ENCODE peak calls at places on chromosomes 16 and 17, in six cellular contexts. One of them, this sample, is unnamed. For H3K4me1 and H3K36me3, the result is how much of the 10 kb centered on the place peaks cover.

GRCh38 chr16:65681406-65681805 is 559.5 kb upstream of the CDH11 start:
- DNase-seq in effector memory CD4-positive, alpha-beta T cell: no peak
- DNase-seq in uterus: no peak
- DNase-seq in left lung: no peak
- DNase-seq in left ventricle myocardium inferior: no peak
- DNase-seq in tibial nerve: no peak
- DNase-seq in this sample: no peak

GRCh38 chr17:56886288-56886721 is 27.5 kb downstream of the TRIM25 start:
- DNase-seq in left lung: no peak
- DNase-seq in uterus: no peak
- DNase-seq in effector memory CD4-positive, alpha-beta T cell: no peak
- DNase-seq in tibial nerve: no peak
- DNase-seq in left ventricle myocardium inferior: no peak
- DNase-seq in this sample: no peak

GRCh38 chr17:18964018-18964351 is 12.0 kb downstream of the SLC5A10 start:
- DNase-seq in left ventricle myocardium inferior: no peak
- DNase-seq in effector memory CD4-positive, alpha-beta T cell: no peak
- DNase-seq in tibial nerve: no peak
- DNase-seq in uterus: no peak
- DNase-seq in left lung: no peak
- DNase-seq in this sample: no peak

GRCh38 chr17:82245144-82246039 is 16.6 kb downstream of the SLC16A3 start:
- DNase-seq in uterus: no peak
- DNase-seq in effector memory CD4-positive, alpha-beta T cell: no peak
- DNase-seq in left lung: no peak
- DNase-seq in left ventricle myocardium inferior: no peak
- DNase-seq in tibial nerve: no peak
- DNase-seq in this sample: no peak

GRCh38 chr16:2912330-2913199 is 834 bp downstream of the FLYWCH1 start:
- DNase-seq in effector memory CD4-positive, alpha-beta T cell: peak
- DNase-seq in left lung: no peak
- DNase-seq in tibial nerve: peak
- DNase-seq in uterus: no peak
- DNase-seq in left ventricle myocardium inferior: no peak
- DNase-seq in this sample: no peak

GRCh38 chr16:20743591-20743990 is 2.0 kb upstream of the THUMPD1 start:
- DNase-seq in left ventricle myocardium inferior: no peak
- DNase-seq in tibial nerve: no peak
- DNase-seq in left lung: no peak
- DNase-seq in uterus: no peak
- DNase-seq in effector memory CD4-positive, alpha-beta T cell: no peak
- DNase-seq in this sample: no peak

GRCh38 chr16:88508376-88508867 is 55.3 kb downstream of the ZFPM1 start:
- DNase-seq in left ventricle myocardium inferior: no peak
- DNase-seq in uterus: no peak
- DNase-seq in tibial nerve: no peak
- DNase-seq in effector memory CD4-positive, alpha-beta T cell: no peak
- DNase-seq in left lung: no peak
- DNase-seq in this sample: no peak

GRCh38 chr17:79897243-79898063 is 58.2 kb upstream of the CBX4 start:
- DNase-seq in tibial nerve: no peak
- DNase-seq in left lung: no peak
- DNase-seq in effector memory CD4-positive, alpha-beta T cell: no peak
- DNase-seq in left ventricle myocardium inferior: no peak
- DNase-seq in uterus: no peak
- DNase-seq in this sample: peak

GRCh38 chr16:85514601-85515318 is 98.4 kb upstream of the GSE1 start:
- DNase-seq in effector memory CD4-positive, alpha-beta T cell: no peak
- DNase-seq in left lung: peak
- DNase-seq in tibial nerve: peak
- DNase-seq in left ventricle myocardium inferior: peak
- DNase-seq in uterus: peak
- DNase-seq in this sample: peak

GRCh38 chr17:1764274-1764673 is 2.4 kb downstream of the SERPINF1 start:
- DNase-seq in left ventricle myocardium inferior: peak
- DNase-seq in left lung: peak
- DNase-seq in uterus: peak
- DNase-seq in tibial nerve: peak
- DNase-seq in effector memory CD4-positive, alpha-beta T cell: peak
- DNase-seq in this sample: peak

GRCh38 chr17:72613411-72614292 is 478.8 kb downstream of the SLC39A11 start:
- DNase-seq in effector memory CD4-positive, alpha-beta T cell: no peak
- DNase-seq in uterus: no peak
- DNase-seq in left lung: no peak
- DNase-seq in tibial nerve: no peak
- DNase-seq in left ventricle myocardium inferior: no peak
- DNase-seq in this sample: no peak

GRCh38 chr16:47037746-47038458 is 64.4 kb upstream of the DNAJA2 start:
- DNase-seq in uterus: peak
- DNase-seq in effector memory CD4-positive, alpha-beta T cell: peak
- DNase-seq in left lung: peak
- DNase-seq in tibial nerve: peak
- DNase-seq in left ventricle myocardium inferior: peak
- DNase-seq in this sample: peak

GRCh38 chr17:10118788-10119130 is 79.6 kb downstream of the GAS7 start:
- DNase-seq in left ventricle myocardium inferior: no peak
- DNase-seq in tibial nerve: no peak
- DNase-seq in left lung: no peak
- DNase-seq in effector memory CD4-positive, alpha-beta T cell: no peak
- DNase-seq in uterus: no peak
- DNase-seq in this sample: no peak

GRCh38 chr17:70238228-70238627 is 68.9 kb downstream of the KCNJ2 start:
- DNase-seq in left ventricle myocardium inferior: no peak
- DNase-seq in uterus: no peak
- DNase-seq in tibial nerve: no peak
- DNase-seq in effector memory CD4-positive, alpha-beta T cell: no peak
- DNase-seq in left lung: no peak
- DNase-seq in this sample: no peak

GRCh38 chr16:22313141-22313781 is 16.1 kb downstream of the POLR3E start:
- DNase-seq in uterus: no peak
- DNase-seq in tibial nerve: no peak
- DNase-seq in left lung: no peak
- DNase-seq in left ventricle myocardium inferior: no peak
- DNase-seq in effector memory CD4-positive, alpha-beta T cell: no peak
- DNase-seq in this sample: no peak
- H3K4me1 ChIP-seq in uterus: under half
- H3K4me1 ChIP-seq in tibial nerve: under half
- H3K4me1 ChIP-seq in left lung: under half
- H3K4me1 ChIP-seq in left ventricle myocardium inferior: under half
- H3K4me1 ChIP-seq in effector memory CD4-positive, alpha-beta T cell: under half
- H3K4me1 ChIP-seq in this sample: under half

DNA sequence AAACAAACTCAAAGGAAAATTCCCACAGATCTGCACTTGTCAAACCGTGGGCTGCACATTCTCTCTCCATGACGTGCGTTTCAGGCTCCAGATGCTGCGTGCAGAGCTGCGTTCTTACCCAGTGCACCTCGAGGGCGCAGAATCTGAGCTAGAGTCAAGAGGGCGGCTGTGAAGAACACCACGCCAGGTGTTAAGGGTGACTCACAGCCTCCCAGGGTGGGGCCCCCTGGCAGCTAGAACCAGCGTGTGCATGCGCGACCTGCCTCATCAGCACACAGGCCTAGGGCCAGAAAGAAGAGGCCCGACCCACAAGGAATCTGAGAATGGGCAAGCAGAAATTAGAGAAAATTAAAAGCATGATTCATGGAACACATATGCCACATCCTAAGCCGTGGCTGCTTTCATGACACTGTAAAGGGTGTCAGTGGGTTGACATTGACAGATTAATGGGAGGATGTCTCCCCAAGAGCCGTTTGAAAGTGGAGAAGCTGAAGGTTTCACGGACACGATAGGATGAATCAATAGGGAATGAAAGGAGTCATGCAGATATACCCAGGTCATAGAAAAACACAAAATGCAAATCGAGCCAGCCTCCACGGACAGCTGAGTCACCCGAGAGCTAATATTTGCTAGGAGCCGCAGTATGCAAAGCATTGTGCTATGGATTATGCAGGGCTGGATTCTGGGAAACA is 29.0 kb downstream of the MARCHF10 start:
- DNase-seq in effector memory CD4-positive, alpha-beta T cell: peak
- DNase-seq in uterus: peak
- DNase-seq in left lung: peak
- DNase-seq in tibial nerve: no peak
- DNase-seq in left ventricle myocardium inferior: no peak
- DNase-seq in this sample: peak
- H3K27ac ChIP-seq in effector memory CD4-positive, alpha-beta T cell: no peak
- H3K27ac ChIP-seq in uterus: peak
- H3K27ac ChIP-seq in left lung: no peak
- H3K27ac ChIP-seq in tibial nerve: no peak
- H3K27ac ChIP-seq in left ventricle myocardium inferior: no peak
- H3K27ac ChIP-seq in this sample: no peak

DNA sequence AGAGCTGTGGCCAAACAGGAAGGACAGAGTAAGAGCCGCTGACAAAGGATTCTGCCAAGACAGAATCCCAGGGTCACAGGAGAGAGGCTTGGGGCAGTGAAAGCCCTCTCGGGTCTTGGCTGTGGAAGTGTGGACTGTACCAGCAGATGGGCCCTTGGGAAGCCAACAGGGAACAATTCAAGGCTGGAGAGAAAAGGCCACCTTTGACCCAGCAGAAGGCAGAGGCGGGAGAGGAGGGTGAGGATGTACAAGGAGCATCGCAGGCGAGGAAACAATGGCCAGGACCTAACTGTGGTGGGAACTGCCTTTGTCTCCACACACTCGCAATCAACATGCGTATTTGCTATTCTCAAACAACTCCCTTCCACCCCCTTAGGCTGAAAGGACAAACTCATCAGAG is 15.7 kb downstream of the CARHSP1 start:
- DNase-seq in left lung: peak
- DNase-seq in tibial nerve: no peak
- DNase-seq in effector memory CD4-positive, alpha-beta T cell: no peak
- DNase-seq in uterus: no peak
- DNase-seq in left ventricle myocardium inferior: no peak
- DNase-seq in this sample: no peak
- H3K36me3 ChIP-seq in left lung: half or more
- H3K36me3 ChIP-seq in tibial nerve: under half
- H3K36me3 ChIP-seq in effector memory CD4-positive, alpha-beta T cell: under half
- H3K36me3 ChIP-seq in uterus: under half
- H3K36me3 ChIP-seq in left ventricle myocardium inferior: half or more
- H3K36me3 ChIP-seq in this sample: under half

DNA sequence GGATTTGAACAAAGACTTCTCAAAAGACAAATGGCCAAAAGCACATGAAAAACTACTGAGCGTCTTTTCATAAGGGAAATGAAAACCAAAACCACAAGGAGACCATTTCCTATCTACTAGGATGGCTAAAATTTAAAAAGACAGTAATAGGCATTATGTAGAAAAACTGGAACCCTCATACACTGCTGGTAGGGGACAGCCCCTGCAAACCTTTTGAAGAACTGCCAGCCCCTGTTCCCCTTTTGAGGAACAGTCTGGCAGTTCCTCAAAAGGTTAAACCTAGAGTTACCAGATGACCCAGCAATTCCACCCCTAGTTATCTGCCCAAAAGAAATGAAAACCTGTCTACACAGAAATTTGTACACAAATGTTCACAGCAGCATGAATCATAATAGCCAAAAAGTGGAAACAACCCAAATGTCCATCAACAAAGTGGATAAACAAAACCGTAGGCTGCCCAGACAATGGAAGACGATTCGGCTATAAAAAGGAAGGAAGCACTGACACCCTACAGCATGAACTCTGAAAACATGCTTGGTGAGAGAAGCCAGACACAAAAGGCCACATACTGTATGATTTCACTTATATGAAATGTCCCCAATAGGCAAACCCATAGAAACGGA is 22.9 kb downstream of the CDIP1 start:
- DNase-seq in tibial nerve: no peak
- DNase-seq in left ventricle myocardium inferior: no peak
- DNase-seq in effector memory CD4-positive, alpha-beta T cell: no peak
- DNase-seq in uterus: no peak
- DNase-seq in left lung: no peak
- DNase-seq in this sample: no peak
- H3K4me1 ChIP-seq in tibial nerve: under half
- H3K4me1 ChIP-seq in left ventricle myocardium inferior: half or more
- H3K4me1 ChIP-seq in effector memory CD4-positive, alpha-beta T cell: under half
- H3K4me1 ChIP-seq in uterus: under half
- H3K4me1 ChIP-seq in left lung: half or more
- H3K4me1 ChIP-seq in this sample: under half

GRCh38 chr17:59357929-59358328 is 26.5 kb downstream of the YPEL2 start:
- DNase-seq in tibial nerve: no peak
- DNase-seq in left lung: no peak
- DNase-seq in left ventricle myocardium inferior: no peak
- DNase-seq in uterus: no peak
- DNase-seq in effector memory CD4-positive, alpha-beta T cell: no peak
- DNase-seq in this sample: no peak
- H3K27ac ChIP-seq in tibial nerve: peak
- H3K27ac ChIP-seq in left lung: no peak
- H3K27ac ChIP-seq in left ventricle myocardium inferior: peak
- H3K27ac ChIP-seq in uterus: no peak
- H3K27ac ChIP-seq in effector memory CD4-positive, alpha-beta T cell: no peak
- H3K27ac ChIP-seq in this sample: no peak

DNA sequence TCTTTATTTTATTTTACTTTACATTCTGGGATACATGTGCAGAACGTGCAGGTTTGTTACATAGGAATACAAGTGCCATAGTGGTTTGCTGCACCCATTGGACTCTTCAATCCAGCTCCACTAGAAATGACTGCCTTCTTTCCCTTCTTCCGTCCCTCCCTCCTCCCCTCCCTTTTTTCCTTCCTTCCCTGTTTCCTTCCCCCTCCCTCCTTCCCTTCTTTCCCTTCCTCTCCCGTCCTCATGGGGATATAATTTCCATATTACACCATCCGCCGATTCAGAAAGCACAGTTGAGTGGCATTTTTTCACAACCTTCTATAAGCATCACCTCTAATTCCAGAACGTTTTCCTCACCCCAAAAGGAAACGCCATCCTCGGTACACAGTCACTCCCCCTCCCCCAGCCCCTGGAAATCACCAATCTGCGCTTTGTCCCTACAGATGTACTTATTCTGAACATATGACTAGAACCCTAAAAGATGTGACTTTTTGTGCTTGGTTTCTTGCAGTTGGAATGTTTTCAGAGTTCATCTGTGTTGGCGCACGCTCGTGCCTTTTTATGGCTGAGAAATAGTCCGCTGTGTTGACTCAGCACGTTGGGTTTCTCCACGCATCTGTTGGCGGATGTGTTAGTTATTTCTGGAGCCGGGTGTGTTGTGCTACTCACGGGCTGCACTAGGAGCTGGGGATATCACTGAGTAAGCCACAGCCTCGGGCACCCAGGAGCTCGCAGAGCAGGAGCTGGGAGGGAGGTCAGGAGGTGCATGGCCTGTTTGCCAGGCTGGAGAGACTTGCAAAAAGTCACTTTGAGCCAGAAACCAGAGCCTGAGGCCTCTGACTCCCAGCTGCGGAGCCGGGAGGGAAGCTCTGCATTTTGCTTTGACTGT is 336.4 kb downstream of the SEC14L1 start:
- DNase-seq in left lung: no peak
- DNase-seq in uterus: peak
- DNase-seq in effector memory CD4-positive, alpha-beta T cell: no peak
- DNase-seq in tibial nerve: peak
- DNase-seq in left ventricle myocardium inferior: peak
- DNase-seq in this sample: peak
- H3K36me3 ChIP-seq in left lung: under half
- H3K36me3 ChIP-seq in uterus: under half
- H3K36me3 ChIP-seq in effector memory CD4-positive, alpha-beta T cell: under half
- H3K36me3 ChIP-seq in tibial nerve: under half
- H3K36me3 ChIP-seq in left ventricle myocardium inferior: under half
- H3K36me3 ChIP-seq in this sample: under half

This sample was measured in prostate gland.